ENCODE peak calls at places on chromosomes 11 and 22, in five cellular contexts. A is lung; E is CD8-positive, alpha-beta T cell; K is heart left ventricle; W is pancreas. U is an unnamed sample. For H3K27me3, the result is how much of the 10 kb centered on the place peaks cover.

GRCh38 chr22:31977141-31977781 is 32.9 kb downstream of the YWHAH start:
- DNase-seq in K (peak), W (peak), A (peak), E (peak), U (peak)

GRCh38 chr22:23698094-23698493 is 7.3 kb downstream of the RGL4 start:
- DNase-seq in E (no peak), W (no peak), K (no peak), A (no peak), U (no peak)

GRCh38 chr22:30947821-30948454 is 20.6 kb downstream of the MORC2 start:
- DNase-seq in K (no peak), A (no peak), W (no peak), E (no peak), U (peak)

GRCh38 chr11:73415854-73416615 is 39.8 kb downstream of the RELT start:
- DNase-seq in K (no peak), A (no peak), E (no peak), W (no peak), U (peak)

GRCh38 chr11:5280582-5281102 is 10.9 kb upstream of the HBE1 start:
- DNase-seq in A (peak), E (no peak), W (peak), K (no peak), U (peak)

GRCh38 chr11:65879622-65880021 is at the start of gene CTSW:
- DNase-seq in A (no peak), E (peak), K (no peak), W (no peak), U (no peak)

GRCh38 chr11:105609832-105610781 is at the start of gene GRIA4:
- DNase-seq in E (no peak), W (peak), K (peak), A (no peak), U (no peak)

GRCh38 chr22:19648419-19648929 is 65.8 kb upstream of the SEPTIN5 start:
- DNase-seq in E (no peak), K (no peak), A (no peak), W (no peak), U (peak)

GRCh38 chr11:24239016-24239720 is 257.7 kb upstream of the LUZP2 start:
- DNase-seq in E (no peak), A (no peak), K (no peak), W (no peak), U (peak)

GRCh38 chr11:83717551-83717950 is 431.4 kb upstream of the CCDC90B start:
- DNase-seq in A (no peak), K (no peak), W (no peak), E (no peak), U (no peak)

GRCh38 chr11:62573006-62573591 is 592 bp downstream of the EEF1G start:
- DNase-seq in W (peak), K (no peak), A (no peak), E (no peak), U (no peak)

GRCh38 chr22:44538071-44538470 is 40.0 kb upstream of the RTL6 start:
- DNase-seq in A (no peak), W (no peak), E (no peak), K (no peak), U (peak)

GRCh38 chr11:27471067-27471587 is 1.5 kb downstream of the LGR4 start:
- DNase-seq in A (no peak), E (no peak), W (no peak), K (no peak), U (no peak)

GRCh38 chr22:29215012-29215860 is 9.5 kb downstream of the EMID1 start:
- DNase-seq in E (no peak), A (no peak), W (no peak), K (no peak), U (no peak)

GRCh38 chr11:108718466-108718865 is 53.6 kb downstream of the DDX10 start:
- DNase-seq in E (no peak), A (no peak), K (no peak), W (no peak), U (no peak)

GRCh38 chr11:126403658-126404057 is 48.2 kb downstream of the ST3GAL4 start:
- DNase-seq in W (no peak), K (no peak), E (no peak), A (no peak), U (no peak)

GRCh38 chr11:125344846-125345705 is 151.0 kb downstream of the FEZ1 start:
- DNase-seq in E (no peak), A (no peak), K (no peak), W (no peak), U (no peak)

GRCh38 chr11:70467196-70468085 is 69.1 kb downstream of the CTTN start:
- DNase-seq in E (peak), W (peak), K (peak), A (peak), U (peak)

GRCh38 chr11:113289341-113290187 is 24.8 kb upstream of the TTC12 start:
- DNase-seq in E (peak), W (peak), K (peak), A (peak), U (peak)

GRCh38 chr11:6455070-6455469 is 14.3 kb upstream of the HPX start:
- DNase-seq in K (no peak), A (no peak), E (no peak), W (no peak), U (no peak)

GRCh38 chr11:115715371-115715770 is 211.2 kb upstream of the CADM1 start:
- DNase-seq in A (no peak), W (no peak), K (no peak), E (no peak), U (no peak)

GRCh38 chr11:118530180-118530682 is 761 bp upstream of the TMEM25 start:
- DNase-seq in A (no peak), E (no peak), W (peak), K (no peak), U (peak)

GRCh38 chr11:35579557-35580396 is 38.5 kb upstream of the FJX1 start:
- DNase-seq in A (no peak), E (no peak), K (no peak), W (no peak), U (peak)

GRCh38 chr11:27205269-27205668 is 157.7 kb downstream of the CCDC34 start:
- DNase-seq in W (no peak), K (no peak), A (no peak), E (no peak), U (no peak)

GRCh38 chr11:34623463-34623862 is 2.6 kb downstream of the EHF start:
- DNase-seq in K (no peak), A (no peak), E (no peak), W (no peak), U (no peak)

GRCh38 chr11:118917488-118918127 is 8.1 kb downstream of the BCL9L start:
- DNase-seq in E (peak), A (peak), W (peak), K (no peak), U (peak)

GRCh38 chr11:117823294-117823940 is 1.1 kb downstream of the FXYD2 start:
- DNase-seq in A (no peak), K (peak), W (no peak), E (peak), U (no peak)

GRCh38 chr11:75265851-75266531 is 25.4 kb downstream of the TPBGL start:
- DNase-seq in W (no peak), E (no peak), A (no peak), K (no peak), U (no peak)

GRCh38 chr11:74012072-74012809 is 3.4 kb upstream of the UCP3 start:
- DNase-seq in A (no peak), K (no peak), E (no peak), W (no peak), U (no peak)

GRCh38 chr11:20035701-20036601 is 124.3 kb downstream of the DBX1 start:
- DNase-seq in E (no peak), W (no peak), A (no peak), K (no peak), U (peak)

GRCh38 chr11:69286358-69287327 is 7.3 kb upstream of the MYEOV start:
- DNase-seq in W (peak), E (no peak), A (no peak), K (no peak), U (no peak)

GRCh38 chr11:556175-556699 is 4.3 kb downstream of the LMNTD2 start:
- DNase-seq in W (no peak), A (no peak), E (no peak), K (no peak), U (no peak)

GRCh38 chr11:107446822-107447431 is 10.7 kb downstream of the CWF19L2 start:
- DNase-seq in W (no peak), E (no peak), K (no peak), A (no peak), U (no peak)

GRCh38 chr11:111631666-111632039 is 29.4 kb downstream of the SIK2 start:
- DNase-seq in W (no peak), A (no peak), E (no peak), K (no peak), U (no peak)

GRCh38 chr11:11422291-11423128 is 69.5 kb upstream of the CSNK2A3 start:
- DNase-seq in K (no peak), W (no peak), A (no peak), E (no peak), U (peak)

GRCh38 chr11:125141686-125142535 is 22.6 kb upstream of the PKNOX2 start:
- DNase-seq in E (peak), A (peak), K (peak), W (peak), U (no peak)

GRCh38 chr11:13009476-13009920 is 382 bp downstream of the RASSF10 start:
- DNase-seq in A (no peak), E (no peak), W (no peak), K (no peak), U (no peak)

GRCh38 chr11:107561688-107562087 is 3.8 kb downstream of the ALKBH8 start:
- DNase-seq in E (no peak), A (no peak), W (no peak), K (no peak), U (peak)

GRCh38 chr22:30490399-30490798 is 15.1 kb downstream of the SEC14L4 start:
- DNase-seq in E (no peak), A (no peak), W (no peak), K (no peak), U (no peak)

GRCh38 chr11:120147950-120148270 is 10.0 kb upstream of the TRIM29 start:
- DNase-seq in K (no peak), A (no peak), E (no peak), W (no peak), U (peak)
- H3K27me3 ChIP-seq in K (under half), A (under half), E (under half), W (under half), U (under half)

GRCh38 chr22:39546889-39547586 is 14.5 kb upstream of the RPS19BP1 start:
- DNase-seq in K (no peak), W (no peak), A (no peak), E (no peak), U (no peak)

GRCh38 chr22:39546064-39546365 is 13.5 kb upstream of the RPS19BP1 start:
- DNase-seq in W (no peak), A (no peak), K (no peak), E (no peak), U (no peak)

GRCh38 chr22:39547587-39547947 is 15.0 kb upstream of the RPS19BP1 start:
- DNase-seq in E (no peak), A (no peak), W (no peak), K (no peak), U (no peak)

GRCh38 chr22:39545310-39546063 is 12.9 kb upstream of the RPS19BP1 start:
- DNase-seq in A (no peak), K (no peak), W (peak), E (peak), U (no peak)

GRCh38 chr22:39543095-39543494 is 10.5 kb upstream of the RPS19BP1 start:
- DNase-seq in E (no peak), K (no peak), A (no peak), W (no peak), U (no peak)
- TF ChIP-seq CTCF in E (no peak), K (peak), A (no peak), W (no peak), U (peak)

DNA sequence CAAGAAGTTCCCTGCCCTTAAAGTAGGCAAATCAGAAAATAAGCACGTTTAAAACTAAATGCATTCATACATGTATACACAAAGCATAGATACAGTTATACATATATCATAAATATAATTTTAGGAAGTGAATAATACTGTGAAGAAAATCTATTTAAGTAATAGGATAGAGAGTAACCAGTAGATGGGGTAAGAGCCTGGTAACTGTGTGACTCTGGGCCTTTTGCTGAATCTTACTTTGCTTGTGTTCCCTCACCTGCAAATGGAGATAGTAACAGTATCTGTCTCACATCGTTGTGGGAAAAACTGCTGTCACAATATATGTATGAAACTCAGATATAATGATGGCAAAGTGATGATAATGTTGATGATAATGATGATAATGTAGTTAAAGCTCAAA is 29.9 kb downstream of the MS4A2 start:
- DNase-seq in A (no peak), E (no peak), K (no peak), W (no peak), U (peak)
- H3K4me3 ChIP-seq in A (no peak), E (no peak), K (no peak), W (no peak), U (no peak)

GRCh38 chr11:8234910-8235309 is 28.8 kb downstream of the LMO1 start:
- DNase-seq in A (no peak), E (no peak), K (no peak), W (no peak), U (no peak)

GRCh38 chr11:8235925-8236324 is 27.8 kb downstream of the LMO1 start:
- DNase-seq in E (no peak), W (no peak), A (no peak), K (no peak), U (no peak)

GRCh38 chr11:8239536-8240228 is 24.0 kb downstream of the LMO1 start:
- DNase-seq in E (no peak), K (no peak), A (no peak), W (no peak), U (no peak)

GRCh38 chr11:8239056-8239455 is 24.6 kb downstream of the LMO1 start:
- DNase-seq in K (no peak), A (no peak), W (no peak), E (no peak), U (no peak)

GRCh38 chr11:8237453-8237852 is 26.2 kb downstream of the LMO1 start:
- DNase-seq in A (no peak), E (no peak), K (no peak), W (no peak), U (no peak)
- H3K27me3 ChIP-seq in A (under half), E (under half), K (under half), W (under half), U (under half)

GRCh38 chr11:2888266-2888968 is 2.8 kb upstream of the CDKN1C start:
- DNase-seq in K (peak), W (peak), E (peak), A (peak), U (peak)
- TF ChIP-seq CTCF in K (peak), W (peak), E (peak), A (peak), U (peak)

GRCh38 chr22:46073683-46074504 is 76.4 kb upstream of the PPARA start:
- DNase-seq in A (no peak), E (no peak), K (peak), W (no peak), U (peak)
- H3K4me3 ChIP-seq in A (peak), E (no peak), K (peak), W (peak), U (peak)

GRCh38 chr11:43935131-43935979 is 7.1 kb upstream of the C11orf96 start:
- DNase-seq in K (no peak), E (no peak), W (no peak), A (no peak), U (no peak)
- H3K27me3 ChIP-seq in K (under half), E (under half), W (under half), A (under half), U (under half)

U was measured in bronchial epithelial cell.